ENCODE peak calls at places on chromosomes 7 and 10, in seven cellular contexts. T, P, H, D, A, I and U are unnamed samples.

GRCh38 chr10:120646159-120646558 is 189.1 kb downstream of the PLPP4 start:
- DNase-seq in H (no peak), D (no peak), I (no peak), A (no peak), P (no peak), T (no peak), U (no peak)

GRCh38 chr10:77081411-77082010 is 556.1 kb downstream of the KCNMA1 start:
- DNase-seq in D (no peak), I (no peak), H (no peak), T (no peak), P (no peak), A (no peak), U (no peak)

GRCh38 chr10:132515811-132516726 is 21.5 kb upstream of the INPP5A start:
- DNase-seq in T (no peak), H (no peak), D (no peak), P (no peak), A (no peak), I (no peak), U (no peak)

GRCh38 chr7:25402528-25402927 is 174.2 kb upstream of the NPVF start:
- DNase-seq in I (no peak), T (no peak), P (no peak), D (no peak), A (no peak), H (no peak), U (no peak)

GRCh38 chr7:26284995-26285632 is 6.5 kb upstream of the SNX10 start:
- DNase-seq in P (no peak), T (peak), H (no peak), A (peak), D (no peak), I (no peak), U (no peak)

GRCh38 chr7:36448781-36449379 is 59.2 kb downstream of the ANLN start:
- DNase-seq in P (no peak), D (no peak), H (no peak), A (peak), T (peak), I (no peak), U (no peak)

GRCh38 chr10:91082447-91082846 is 138.0 kb upstream of the PCGF5 start:
- DNase-seq in D (no peak), H (no peak), P (no peak), T (no peak), I (no peak), A (no peak), U (no peak)

GRCh38 chr7:150756858-150757257 is 19.6 kb downstream of the GIMAP5 start:
- DNase-seq in H (no peak), A (no peak), D (no peak), T (peak), P (no peak), I (no peak), U (no peak)

GRCh38 chr7:151566897-151567320 is 47.2 kb upstream of the RHEB start:
- DNase-seq in D (no peak), I (no peak), T (no peak), A (peak), H (no peak), P (no peak), U (no peak)

GRCh38 chr10:57026307-57026706 is 665.2 kb upstream of the ZWINT start:
- DNase-seq in D (no peak), H (no peak), P (no peak), I (no peak), A (no peak), T (no peak), U (no peak)

GRCh38 chr7:158572000-158572828 is 15.4 kb downstream of the PTPRN2 start:
- DNase-seq in P (no peak), I (no peak), T (no peak), D (no peak), H (no peak), A (peak), U (peak)

GRCh38 chr10:30013684-30014246 is 45.6 kb downstream of the JCAD start:
- DNase-seq in P (no peak), A (no peak), H (no peak), D (no peak), I (no peak), T (no peak), U (no peak)

GRCh38 chr7:50372921-50373320 is 68.4 kb downstream of the IKZF1 start:
- DNase-seq in I (no peak), D (no peak), T (no peak), A (no peak), H (no peak), P (no peak), U (no peak)

GRCh38 chr10:35872666-35873065 is 230.6 kb upstream of the FZD8 start:
- DNase-seq in A (no peak), I (no peak), T (no peak), P (no peak), H (no peak), D (no peak), U (no peak)

GRCh38 chr10:88707429-88708110 is 1.5 kb downstream of the LIPK start:
- DNase-seq in T (peak), A (peak), D (no peak), I (no peak), P (no peak), H (no peak), U (peak)

GRCh38 chr10:43340101-43340500 is 31.3 kb upstream of the FXYD4 start:
- DNase-seq in T (no peak), I (no peak), A (no peak), H (no peak), D (no peak), P (no peak), U (no peak)

GRCh38 chr7:20114463-20114862 is 102.7 kb downstream of the MACC1 start:
- DNase-seq in A (no peak), D (no peak), T (no peak), H (no peak), P (no peak), I (peak), U (no peak)

GRCh38 chr7:100874300-100874576 is 665 bp upstream of the SRRT start:
- DNase-seq in A (no peak), D (no peak), H (no peak), T (no peak), P (no peak), I (no peak), U (peak)

GRCh38 chr7:128914566-128915151 is 4.2 kb upstream of the KCP start:
- DNase-seq in I (no peak), H (no peak), D (no peak), A (no peak), T (no peak), P (no peak), U (no peak)

GRCh38 chr10:3720228-3721019 is 64.6 kb downstream of the KLF6 start:
- DNase-seq in I (peak), P (no peak), A (peak), T (peak), H (no peak), D (no peak), U (no peak)

GRCh38 chr10:120508393-120508792 is 51.4 kb downstream of the PLPP4 start:
- DNase-seq in D (no peak), P (no peak), T (no peak), I (no peak), A (peak), H (no peak), U (no peak)

GRCh38 chr10:121665809-121666208 is 67.6 kb upstream of the FGFR2 start:
- DNase-seq in I (no peak), A (no peak), H (no peak), D (no peak), P (no peak), T (no peak), U (no peak)

GRCh38 chr10:129951251-129951808 is 12.7 kb downstream of the EBF3 start:
- DNase-seq in I (no peak), D (peak), H (no peak), A (no peak), P (no peak), T (peak), U (no peak)

GRCh38 chr10:29908977-29909376 is 150.4 kb downstream of the JCAD start:
- DNase-seq in P (no peak), T (peak), D (peak), H (no peak), A (no peak), I (no peak), U (peak)

GRCh38 chr7:140213684-140214074 is 36.9 kb upstream of the KDM7A start:
- DNase-seq in T (no peak), I (no peak), P (no peak), A (no peak), H (no peak), D (no peak), U (no peak)

GRCh38 chr7:69049341-69049740 is 548.9 kb upstream of the AUTS2 start:
- DNase-seq in I (no peak), P (no peak), A (peak), D (no peak), T (no peak), H (no peak), U (no peak)

GRCh38 chr10:49689882-49690510 is 10.5 kb downstream of the C10orf53 start:
- DNase-seq in H (no peak), D (no peak), A (no peak), P (no peak), I (no peak), T (no peak), U (no peak)

GRCh38 chr7:129496653-129497052 is 5.7 kb upstream of the SMKR1 start:
- DNase-seq in H (no peak), D (no peak), P (no peak), I (no peak), A (no peak), T (no peak), U (no peak)